ENCODE peak calls at places on chromosomes 2 and 18, in nine cellular contexts. M is Peyer's patch, Q is GM23338, C is nephron progenitor cell, G is AG10803, N is hepatocyte, U is activated B cell treated with CpG ODN at 0.5 μM for 24 hours, Z is tibial nerve, B is chondrocyte. W is an unnamed sample.

GRCh38 chr2:54599914-54600313 is 123.5 kb upstream of the EML6 start:
- DNase-seq in M (peak), Q (no peak), C (no peak), G (peak), N (no peak), U (no peak), Z (peak), B (no peak), W (no peak)

GRCh38 chr2:85734942-85735608 is 18.7 kb upstream of the ATOH8 start:
- DNase-seq in M (no peak), Q (no peak), C (no peak), G (no peak), N (no peak), U (no peak), Z (no peak), B (peak), W (no peak)

GRCh38 chr18:22348521-22349316 is 69.0 kb downstream of the CTAGE1 start:
- DNase-seq in M (peak), Q (peak), C (peak), G (peak), N (peak), U (no peak), Z (no peak), B (no peak), W (peak)

GRCh38 chr2:113173563-113174368 is at the start of gene PSD4:
- DNase-seq in M (peak), Q (no peak), C (no peak), G (no peak), N (no peak), U (peak), Z (no peak), B (peak), W (no peak)

GRCh38 chr2:68871159-68871764 is at the start of gene BMP10:
- DNase-seq in M (no peak), Q (no peak), C (no peak), G (no peak), N (no peak), U (no peak), Z (no peak), B (no peak), W (no peak)

GRCh38 chr2:150320623-150321022 is 166.8 kb downstream of the RND3 start:
- DNase-seq in M (no peak), Q (no peak), C (no peak), G (no peak), N (no peak), U (no peak), Z (no peak), B (no peak), W (no peak)

GRCh38 chr2:24856791-24857211 is 63.2 kb downstream of the ADCY3 start:
- DNase-seq in M (no peak), Q (no peak), C (no peak), G (no peak), N (no peak), U (no peak), Z (no peak), B (no peak), W (no peak)

GRCh38 chr2:219451626-219452360 is 17.1 kb downstream of the SPEG start:
- DNase-seq in M (no peak), Q (no peak), C (no peak), G (no peak), N (no peak), U (no peak), Z (no peak), B (no peak), W (no peak)

GRCh38 chr2:219707496-219708285 is 80.3 kb downstream of the SLC4A3 start:
- DNase-seq in M (no peak), Q (no peak), C (no peak), G (no peak), N (no peak), U (no peak), Z (no peak), B (no peak), W (no peak)

GRCh38 chr2:173151671-173152398 is 76.2 kb downstream of the MAP3K20 start:
- DNase-seq in M (no peak), Q (no peak), C (no peak), G (peak), N (no peak), U (no peak), Z (no peak), B (no peak), W (no peak)

GRCh38 chr2:98737848-98738247 is 6.9 kb upstream of the MGAT4A start:
- DNase-seq in M (no peak), Q (no peak), C (no peak), G (no peak), N (no peak), U (no peak), Z (no peak), B (no peak), W (no peak)

GRCh38 chr2:7803515-7803914 is 878.3 kb upstream of the ID2 start:
- DNase-seq in M (no peak), Q (no peak), C (no peak), G (no peak), N (no peak), U (no peak), Z (no peak), B (no peak), W (no peak)

GRCh38 chr18:13290856-13291271 is 72.3 kb downstream of the LDLRAD4 start:
- DNase-seq in M (no peak), Q (no peak), C (no peak), G (no peak), N (no peak), U (no peak), Z (no peak), B (no peak), W (no peak)

GRCh38 chr2:208057108-208057507 is 31.8 kb upstream of the PLEKHM3 start:
- DNase-seq in M (no peak), Q (no peak), C (no peak), G (no peak), N (no peak), U (no peak), Z (no peak), B (no peak), W (no peak)

GRCh38 chr2:144971937-144972336 is 452.0 kb upstream of the ZEB2 start:
- DNase-seq in M (no peak), Q (no peak), C (no peak), G (no peak), N (no peak), U (no peak), Z (no peak), B (no peak), W (no peak)

GRCh38 chr2:219968685-219969345 is 341.4 kb downstream of the SLC4A3 start:
- DNase-seq in M (no peak), Q (no peak), C (no peak), G (peak), N (no peak), U (no peak), Z (no peak), B (no peak), W (no peak)

GRCh38 chr2:96396587-96396986 is 61.0 kb downstream of the NCAPH start:
- DNase-seq in M (no peak), Q (no peak), C (no peak), G (no peak), N (no peak), U (no peak), Z (no peak), B (no peak), W (no peak)

GRCh38 chr2:171210864-171211431 is 50.3 kb upstream of the TLK1 start:
- DNase-seq in M (peak), Q (peak), C (no peak), G (peak), N (no peak), U (no peak), Z (no peak), B (no peak), W (no peak)

GRCh38 chr2:232477751-232478510 is 9.7 kb downstream of the ECEL1 start:
- DNase-seq in M (no peak), Q (no peak), C (no peak), G (no peak), N (no peak), U (no peak), Z (no peak), B (peak), W (no peak)

GRCh38 chr2:3827673-3828575 is 124.5 kb downstream of the DCDC2C start:
- DNase-seq in M (no peak), Q (peak), C (peak), G (peak), N (peak), U (no peak), Z (no peak), B (no peak), W (no peak)

GRCh38 chr2:147182260-147182659 is 662.6 kb upstream of the ACVR2A start:
- DNase-seq in M (peak), Q (no peak), C (no peak), G (no peak), N (no peak), U (no peak), Z (no peak), B (no peak), W (no peak)

GRCh38 chr2:44768438-44769236 is 172.9 kb upstream of the SIX3 start:
- DNase-seq in M (no peak), Q (peak), C (peak), G (no peak), N (no peak), U (no peak), Z (no peak), B (no peak), W (no peak)

DNA sequence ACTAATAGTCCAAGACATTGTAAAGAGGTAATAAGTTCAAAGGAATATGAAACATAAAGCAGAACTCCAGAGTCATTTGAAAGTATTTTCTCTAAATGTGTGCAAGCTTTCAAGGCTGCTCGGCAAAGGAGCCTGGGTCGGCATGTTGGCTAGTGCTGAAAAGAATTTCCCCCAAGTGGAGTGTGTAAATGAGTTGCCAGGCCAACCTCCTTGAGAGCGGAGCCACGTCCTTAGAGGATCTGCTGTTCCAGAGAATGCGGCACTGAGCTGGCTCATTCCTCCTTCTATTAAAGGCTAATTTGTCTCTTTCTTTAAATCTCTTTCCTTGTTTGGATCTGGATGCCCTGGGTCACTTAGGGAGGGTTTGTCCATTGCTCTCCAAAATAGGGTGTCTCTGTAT is 127.5 kb downstream of the RDH14 start:
- DNase-seq in M (no peak), Q (peak), C (peak), G (peak), N (peak), U (no peak), Z (no peak), B (no peak), W (no peak)
- TF ChIP-seq CTCF in M (no peak), Q (no peak), C (no peak), G (no peak), N (no peak), U (no peak), Z (no peak), B (no peak), W (no peak)

DNA sequence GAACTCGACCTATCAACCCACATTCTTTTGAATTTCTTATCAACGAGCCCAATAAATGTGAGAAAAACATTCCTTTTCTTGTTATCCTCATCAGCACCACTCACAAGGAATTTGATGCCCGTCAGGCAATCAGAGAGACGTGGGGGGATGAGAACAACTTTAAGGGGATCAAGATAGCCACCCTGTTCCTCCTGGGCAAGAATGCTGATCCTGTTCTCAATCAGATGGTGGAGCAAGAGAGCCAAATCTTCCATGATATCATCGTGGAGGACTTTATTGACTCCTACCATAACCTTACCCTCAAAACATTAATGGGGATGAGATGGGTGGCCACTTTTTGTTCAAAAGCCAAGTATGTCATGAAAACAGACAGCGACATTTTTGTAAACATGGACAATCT is 378.2 kb downstream of the STK39 start:
- DNase-seq in M (no peak), Q (peak), C (no peak), G (no peak), N (no peak), U (no peak), Z (no peak), B (no peak), W (no peak)
- TF ChIP-seq CTCF in M (no peak), Q (peak), C (no peak), G (no peak), N (no peak), U (no peak), Z (no peak), B (peak), W (no peak)

GRCh38 chr18:35616664-35617423 is 35.3 kb downstream of the GALNT1 start:
- DNase-seq in M (peak), Q (peak), C (peak), G (peak), N (peak), U (peak), Z (no peak), B (no peak), W (no peak)
- TF ChIP-seq CTCF in M (no peak), Q (no peak), C (no peak), G (no peak), N (no peak), U (no peak), Z (no peak), B (peak), W (no peak)

DNA sequence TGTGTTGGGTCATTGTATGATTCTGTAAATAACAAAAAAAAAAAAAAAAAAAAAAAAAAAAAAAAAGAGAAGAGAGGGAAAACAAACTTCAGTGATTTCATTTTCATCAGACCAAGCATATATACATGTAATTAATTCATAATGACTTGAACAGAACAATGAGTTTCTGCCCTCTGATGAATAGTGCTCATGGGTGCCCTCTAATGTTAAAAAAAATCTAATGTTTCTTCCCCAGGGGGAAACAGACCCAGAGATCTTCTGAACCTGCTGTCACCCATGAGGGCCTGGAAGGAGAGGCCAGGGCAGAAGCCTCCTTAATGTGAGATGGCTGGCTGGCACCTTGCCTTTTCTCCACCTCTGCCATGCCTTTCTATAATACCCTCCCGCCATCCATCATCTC is 289.2 kb downstream of the ZNF521 start:
- DNase-seq in M (no peak), Q (no peak), C (no peak), G (no peak), N (no peak), U (no peak), Z (no peak), B (no peak), W (no peak)
- TF ChIP-seq CTCF in M (no peak), Q (peak), C (no peak), G (no peak), N (no peak), U (no peak), Z (no peak), B (peak), W (no peak)

DNA sequence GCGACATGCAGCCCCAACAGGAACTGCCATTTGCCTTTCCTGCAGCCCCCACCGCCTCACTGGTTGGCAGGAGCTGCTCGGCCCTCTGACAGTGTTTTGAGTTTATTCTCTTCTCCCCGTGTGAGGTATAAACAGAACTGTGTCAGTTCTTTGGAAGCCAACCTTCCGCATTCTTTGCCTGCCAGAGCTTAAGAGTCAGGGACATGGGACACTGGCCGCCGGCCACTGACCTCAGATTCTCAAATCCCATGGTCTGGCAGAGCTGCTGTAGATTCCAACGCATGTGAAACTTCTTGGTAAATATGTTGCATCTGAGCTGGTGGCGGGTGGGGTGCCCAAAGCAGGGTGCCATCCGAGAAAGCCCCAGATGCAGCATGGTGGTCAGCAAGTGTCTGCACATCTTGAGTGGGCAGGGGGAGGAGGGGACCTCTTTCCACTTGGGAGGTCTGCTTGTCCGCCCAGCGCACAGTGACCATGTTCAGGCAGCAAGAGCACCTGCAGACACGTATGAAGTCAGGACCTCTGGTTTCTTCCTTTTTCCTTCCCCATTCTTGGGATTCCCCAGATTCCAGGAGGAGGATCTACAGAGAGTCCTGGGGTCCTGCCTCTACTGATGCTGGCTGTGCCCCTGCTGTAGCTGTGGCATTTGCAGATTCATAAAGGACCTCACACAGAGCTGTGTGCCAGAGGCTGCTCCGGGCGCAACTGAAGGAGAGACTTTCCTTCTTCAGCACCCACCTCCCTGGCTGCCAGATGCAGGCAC is 23.8 kb downstream of the ASB18 start:
- DNase-seq in M (no peak), Q (peak), C (no peak), G (peak), N (no peak), U (no peak), Z (no peak), B (no peak), W (no peak)
- TF ChIP-seq CTCF in M (no peak), Q (no peak), C (no peak), G (no peak), N (no peak), U (no peak), Z (no peak), B (no peak), W (no peak)

GRCh38 chr2:200578778-200579177 is 7.0 kb upstream of the AOX1 start:
- DNase-seq in M (no peak), Q (peak), C (no peak), G (peak), N (peak), U (no peak), Z (no peak), B (no peak), W (no peak)
- TF ChIP-seq CTCF in M (no peak), Q (peak), C (peak), G (peak), N (peak), U (no peak), Z (peak), B (peak), W (no peak)

GRCh38 chr2:119062652-119063051 is 95.9 kb downstream of the C1QL2 start:
- DNase-seq in M (no peak), Q (no peak), C (no peak), G (no peak), N (peak), U (no peak), Z (no peak), B (no peak), W (no peak)
- TF ChIP-seq CTCF in M (no peak), Q (no peak), C (no peak), G (no peak), N (no peak), U (no peak), Z (no peak), B (no peak), W (no peak)

DNA sequence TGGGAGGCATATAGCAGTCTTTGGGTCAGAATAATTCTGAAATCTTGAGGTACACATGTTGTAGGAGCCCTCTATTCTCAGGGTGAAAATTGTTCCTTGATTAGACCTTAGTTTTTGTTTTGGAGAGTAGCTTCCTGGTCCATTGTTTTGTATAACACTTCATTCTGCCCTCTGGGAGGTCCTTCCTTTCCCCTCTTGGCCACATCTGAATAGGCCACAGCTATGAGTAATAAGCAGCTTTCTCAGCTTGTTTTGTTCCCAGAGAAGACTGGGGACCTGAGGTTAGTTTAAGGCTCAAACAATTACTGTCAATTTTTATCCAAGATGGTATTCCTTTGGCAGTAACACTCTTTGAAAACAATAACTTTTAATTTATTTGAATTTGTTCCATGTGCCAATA is 72.6 kb upstream of the NOL4 start:
- DNase-seq in M (no peak), Q (no peak), C (no peak), G (no peak), N (no peak), U (no peak), Z (no peak), B (no peak), W (no peak)
- TF ChIP-seq CTCF in M (no peak), Q (no peak), C (no peak), G (no peak), N (no peak), U (no peak), Z (no peak), B (no peak), W (no peak)

W was measured in mesothelial cell of epicardium.